ENCODE peak calls at places on chromosome 4, in six cellular contexts. B is left ventricle myocardium inferior, N is left lung, Q is cardiac muscle cell, S is cardiac fibroblast, L is heart right ventricle. P is an unnamed sample.

GRCh38 chr4:128310266-128310697 is 22.7 kb upstream of the PGRMC2 start:
- DNase-seq in S (peak), N (no peak), L (peak), Q (peak), B (peak), P (no peak)

GRCh38 chr4:156931267-156931666 is 40.3 kb downstream of the PDGFC start:
- DNase-seq in S (peak), L (no peak), B (no peak), Q (no peak), N (no peak), P (no peak)

GRCh38 chr4:43316813-43317212 is 424.3 kb downstream of the GRXCR1 start:
- DNase-seq in N (no peak), L (no peak), B (no peak), Q (no peak), S (peak), P (no peak)

GRCh38 chr4:7845493-7846124 is 94.1 kb downstream of the AFAP1 start:
- DNase-seq in Q (no peak), L (no peak), N (no peak), S (no peak), B (no peak), P (no peak)

GRCh38 chr4:70315928-70316327 is 18.9 kb upstream of the CABS1 start:
- DNase-seq in Q (no peak), S (no peak), N (no peak), L (no peak), B (no peak), P (no peak)

GRCh38 chr4:83011779-83012630 is 1.4 kb upstream of the LIN54 start:
- DNase-seq in Q (peak), N (peak), S (peak), L (peak), B (peak), P (peak)

GRCh38 chr4:122765702-122766352 is 33.3 kb downstream of the BBS12 start:
- DNase-seq in B (no peak), L (no peak), N (no peak), Q (no peak), S (peak), P (no peak)

GRCh38 chr4:46656071-46656470 is 253.0 kb downstream of the COX7B2 start:
- DNase-seq in L (no peak), B (no peak), S (no peak), N (no peak), Q (no peak), P (no peak)

GRCh38 chr4:24886596-24886995 is 26.2 kb downstream of the CCDC149 start:
- DNase-seq in B (no peak), Q (no peak), L (no peak), N (no peak), S (no peak), P (no peak)

GRCh38 chr4:83074086-83074704 is 39.2 kb downstream of the COPS4 start:
- DNase-seq in N (no peak), B (no peak), S (peak), L (no peak), Q (peak), P (peak)

GRCh38 chr4:37758226-37758625 is 68.3 kb upstream of the PGM2 start:
- DNase-seq in S (peak), B (no peak), Q (peak), N (no peak), L (no peak), P (no peak)

GRCh38 chr4:41029098-41029497 is 185.2 kb downstream of the APBB2 start:
- DNase-seq in L (no peak), S (no peak), B (no peak), N (no peak), Q (no peak), P (no peak)

GRCh38 chr4:85127653-85128052 is 161.2 kb upstream of the WDFY3 start:
- DNase-seq in N (peak), L (peak), S (peak), Q (peak), B (no peak), P (peak)

GRCh38 chr4:40995850-40996249 is 218.5 kb downstream of the APBB2 start:
- DNase-seq in N (no peak), B (no peak), L (no peak), Q (no peak), S (peak), P (no peak)

GRCh38 chr4:77358315-77358928 is 201.4 kb downstream of the CCNG2 start:
- DNase-seq in L (no peak), Q (peak), B (no peak), S (peak), N (no peak), P (peak)

GRCh38 chr4:29553842-29554241 is 1166.3 kb upstream of the PCDH7 start:
- DNase-seq in N (no peak), S (no peak), Q (no peak), L (no peak), B (no peak), P (no peak)

GRCh38 chr4:146098397-146098796 is 77.1 kb upstream of the LSM6 start:
- DNase-seq in L (no peak), Q (no peak), S (no peak), N (no peak), B (no peak), P (no peak)

GRCh38 chr4:39348371-39349265 is 17.5 kb downstream of the RFC1 start:
- DNase-seq in S (peak), L (no peak), B (no peak), N (no peak), Q (no peak), P (no peak)

GRCh38 chr4:6198278-6198677 is 2.1 kb downstream of the JAKMIP1 start:
- DNase-seq in L (no peak), B (no peak), S (no peak), Q (no peak), N (no peak), P (no peak)

GRCh38 chr4:25310066-25310824 is 2.3 kb upstream of the ZCCHC4 start:
- DNase-seq in B (no peak), L (no peak), Q (no peak), N (no peak), S (no peak), P (no peak)

GRCh38 chr4:95358320-95358889 is 190.4 kb downstream of the UNC5C start:
- DNase-seq in S (no peak), Q (no peak), L (no peak), N (no peak), B (no peak), P (no peak)

GRCh38 chr4:169810325-169811323 is 52.9 kb upstream of the HPF1 start:
- DNase-seq in S (peak), B (no peak), L (no peak), Q (peak), N (no peak), P (peak)

GRCh38 chr4:86092684-86093083 is 267.2 kb downstream of the MAPK10 start:
- DNase-seq in B (no peak), L (no peak), N (no peak), S (peak), Q (no peak), P (no peak)

GRCh38 chr4:8940792-8941491 is 69.3 kb upstream of the HMX1 start:
- DNase-seq in L (no peak), B (no peak), N (no peak), Q (peak), S (no peak), P (peak)

GRCh38 chr4:67546971-67547370 is 1.7 kb upstream of the CENPC start:
- DNase-seq in N (no peak), L (no peak), S (no peak), Q (no peak), B (no peak), P (no peak)

GRCh38 chr4:95289028-95289634 is 259.6 kb downstream of the UNC5C start:
- DNase-seq in B (no peak), N (no peak), Q (no peak), L (no peak), S (peak), P (no peak)

GRCh38 chr4:16866974-16867373 is 31.5 kb downstream of the LDB2 start:
- DNase-seq in Q (no peak), L (no peak), N (no peak), S (no peak), B (no peak), P (no peak)

GRCh38 chr4:161714022-161714751 is 449.6 kb downstream of the FSTL5 start:
- DNase-seq in L (no peak), Q (no peak), N (no peak), S (peak), B (no peak), P (no peak)

GRCh38 chr4:151199496-151200190 is 77.3 kb upstream of the PRSS48 start:
- DNase-seq in N (no peak), S (no peak), B (no peak), L (peak), Q (no peak), P (no peak)

GRCh38 chr4:67167849-67168248 is 377.5 kb downstream of the CENPC start:
- DNase-seq in S (no peak), Q (no peak), B (no peak), L (no peak), N (no peak), P (no peak)

GRCh38 chr4:7561557-7561956 is 126.8 kb upstream of the PSAPL1 start:
- DNase-seq in N (no peak), B (no peak), S (no peak), L (no peak), Q (no peak), P (no peak)

GRCh38 chr4:184506527-184507121 is 32.3 kb upstream of the IRF2 start:
- DNase-seq in N (no peak), L (no peak), S (peak), Q (no peak), B (no peak), P (peak)

GRCh38 chr4:10554694-10555093 is 97.5 kb upstream of the ZNF518B start:
- DNase-seq in Q (peak), S (peak), L (no peak), N (no peak), B (no peak), P (peak)

GRCh38 chr4:81622028-81622427 is 150.3 kb upstream of the RASGEF1B start:
- DNase-seq in Q (no peak), N (no peak), B (no peak), S (no peak), L (no peak), P (no peak)

GRCh38 chr4:98627883-98628282 is 30.5 kb downstream of the TSPAN5 start:
- DNase-seq in B (no peak), Q (no peak), L (no peak), S (peak), N (no peak), P (no peak)

GRCh38 chr4:142781114-142781513 is 65.0 kb downstream of the INPP4B start:
- DNase-seq in Q (no peak), N (no peak), S (no peak), L (no peak), B (no peak), P (no peak)

GRCh38 chr4:53696956-53697685 is 105.8 kb upstream of the LNX1 start:
- DNase-seq in N (no peak), B (no peak), L (no peak), Q (no peak), S (no peak), P (no peak)
- TF ChIP-seq CTCF in N (no peak), B (no peak), L (no peak), Q (peak), S (no peak), P (no peak)

DNA sequence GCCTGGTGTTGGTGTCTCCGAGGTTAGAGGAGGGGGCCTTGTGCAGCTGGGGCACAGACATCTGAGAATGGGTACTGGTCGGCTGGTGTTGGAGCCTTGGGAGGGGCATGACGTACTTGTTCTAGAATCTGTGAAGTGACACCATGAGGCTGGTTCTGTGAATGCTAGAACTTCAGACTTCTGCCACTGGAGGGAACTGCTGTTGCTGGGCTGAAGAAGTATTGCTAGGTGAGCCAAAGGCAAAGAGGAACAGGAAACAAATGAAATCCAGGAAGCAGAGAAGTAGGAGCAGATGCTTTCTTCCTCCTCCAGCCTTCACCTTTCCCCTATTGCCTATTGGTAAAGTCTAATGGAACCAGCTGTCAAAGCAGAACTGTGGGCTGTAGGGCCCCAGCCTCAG is 120.9 kb upstream of the DDIT4L start:
- DNase-seq in S (no peak), B (no peak), N (no peak), Q (no peak), L (no peak), P (no peak)
- TF ChIP-seq CTCF in S (peak), B (no peak), N (no peak), Q (peak), L (no peak), P (no peak)

DNA sequence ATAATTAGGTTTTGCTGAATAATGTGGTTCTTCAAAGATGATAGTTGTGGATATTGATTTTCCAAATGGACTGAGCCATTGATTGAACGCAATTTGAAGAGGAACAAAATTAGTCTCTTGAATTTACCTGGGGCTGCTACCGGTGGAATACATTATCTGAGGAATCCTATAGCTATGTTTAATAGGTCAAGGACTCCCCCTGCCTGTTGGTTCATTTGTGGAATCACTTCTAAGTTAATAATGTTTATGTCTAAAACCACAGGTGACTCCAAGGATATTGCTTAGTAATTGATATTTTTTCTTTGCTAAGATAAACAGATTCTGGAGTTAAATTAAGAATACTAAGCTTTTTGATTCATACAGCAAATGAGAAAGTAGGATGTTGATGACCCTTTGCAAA is 576.0 kb upstream of the PABPC4L start:
- DNase-seq in B (no peak), N (no peak), S (no peak), L (no peak), Q (peak), P (no peak)
- TF ChIP-seq CTCF in B (peak), N (no peak), S (no peak), L (peak), Q (no peak), P (no peak)

GRCh38 chr4:102299708-102300107 is 45.6 kb downstream of the SLC39A8 start:
- DNase-seq in N (peak), Q (peak), S (peak), B (peak), L (no peak), P (peak)
- TF ChIP-seq CTCF in N (peak), Q (peak), S (peak), B (peak), L (peak), P (peak)

P was measured in nephron progenitor cell.